ENCODE peak calls at places on chromosomes 4 and X, in seven cellular contexts. U, V, D, K, Q, Y and E are unnamed samples.

GRCh38 chrX:119880552-119881437 is 9.2 kb downstream of the NDUFA1 start:
- DNase-seq in K (no peak), Y (no peak), Q (no peak), D (peak), V (no peak), U (no peak), E (no peak)

GRCh38 chrX:150984164-150984824 is 1.2 kb downstream of the HMGB3 start:
- DNase-seq in U (no peak), Y (no peak), Q (no peak), K (no peak), V (no peak), D (no peak), E (no peak)

GRCh38 chr4:13543091-13543581 is 1.2 kb downstream of the NKX3-2 start:
- DNase-seq in V (no peak), U (no peak), Q (no peak), Y (peak), K (no peak), D (no peak), E (no peak)

GRCh38 chr4:139633661-139634060 is 32.0 kb upstream of the MGST2 start:
- DNase-seq in V (peak), Y (no peak), U (no peak), K (no peak), D (no peak), Q (no peak), E (no peak)

GRCh38 chr4:3822230-3822947 is 56.2 kb downstream of the ADRA2C start:
- DNase-seq in K (no peak), Y (no peak), U (no peak), D (no peak), Q (no peak), V (peak), E (no peak)

GRCh38 chr4:64306255-64306565 is 103.0 kb downstream of the TECRL start:
- DNase-seq in D (no peak), U (no peak), Q (no peak), Y (no peak), K (no peak), V (no peak), E (no peak)

GRCh38 chr4:84324850-84325249 is 174.2 kb downstream of the NKX6-1 start:
- DNase-seq in K (peak), V (no peak), Y (no peak), D (no peak), U (no peak), Q (no peak), E (no peak)

GRCh38 chrX:139246295-139246694 is 284.2 kb upstream of the F9 start:
- DNase-seq in D (no peak), V (no peak), K (no peak), Q (no peak), U (no peak), Y (no peak), E (no peak)

GRCh38 chr4:18297684-18298083 is 276.1 kb upstream of the LCORL start:
- DNase-seq in Q (no peak), K (no peak), V (no peak), U (no peak), Y (no peak), D (no peak), E (no peak)